ENCODE peak calls at places on chromosome 1, in four cellular contexts. One of them, this sample, is unnamed.

GRCh38 chr1:77263708-77264107 is 18.1 kb upstream of the AK5 start:
- DNase-seq in stimulated activated CD4-positive, alpha-beta T cell treated with anti-CD3 and anti-CD28 coated beads, TNF-alpha, amount 100 ng/mL, for 4 hours: no peak
- DNase-seq in posterior cingulate gyrus: no peak
- DNase-seq in SHP77: no peak
- DNase-seq in this sample: no peak

GRCh38 chr1:75615664-75616435 is 4.9 kb upstream of the SLC44A5 start:
- DNase-seq in posterior cingulate gyrus: no peak
- DNase-seq in SHP77: no peak
- DNase-seq in stimulated activated CD4-positive, alpha-beta T cell treated with anti-CD3 and anti-CD28 coated beads, TNF-alpha, amount 100 ng/mL, for 4 hours: peak; percentile 3
- DNase-seq in this sample: peak; percentile 18

GRCh38 chr1:214658785-214659184 is 55.8 kb downstream of the CENPF start:
- DNase-seq in stimulated activated CD4-positive, alpha-beta T cell treated with anti-CD3 and anti-CD28 coated beads, TNF-alpha, amount 100 ng/mL, for 4 hours: no peak
- DNase-seq in posterior cingulate gyrus: no peak
- DNase-seq in SHP77: peak; percentile 1
- DNase-seq in this sample: no peak

GRCh38 chr1:81729818-81730217 is 70.9 kb upstream of the ADGRL2 start:
- DNase-seq in stimulated activated CD4-positive, alpha-beta T cell treated with anti-CD3 and anti-CD28 coated beads, TNF-alpha, amount 100 ng/mL, for 4 hours: no peak
- DNase-seq in posterior cingulate gyrus: no peak
- DNase-seq in SHP77: no peak
- DNase-seq in this sample: no peak

GRCh38 chr1:171032822-171033702 is 57.6 kb upstream of the FMO3 start:
- DNase-seq in SHP77: no peak
- DNase-seq in stimulated activated CD4-positive, alpha-beta T cell treated with anti-CD3 and anti-CD28 coated beads, TNF-alpha, amount 100 ng/mL, for 4 hours: no peak
- DNase-seq in posterior cingulate gyrus: no peak
- DNase-seq in this sample: no peak

GRCh38 chr1:184160942-184161698 is 109.6 kb downstream of the TSEN15 start:
- DNase-seq in stimulated activated CD4-positive, alpha-beta T cell treated with anti-CD3 and anti-CD28 coated beads, TNF-alpha, amount 100 ng/mL, for 4 hours: no peak
- DNase-seq in posterior cingulate gyrus: no peak
- DNase-seq in SHP77: no peak
- DNase-seq in this sample: no peak

GRCh38 chr1:95384570-95384969 is 150.6 kb downstream of the RWDD3 start:
- DNase-seq in SHP77: no peak
- DNase-seq in posterior cingulate gyrus: no peak
- DNase-seq in stimulated activated CD4-positive, alpha-beta T cell treated with anti-CD3 and anti-CD28 coated beads, TNF-alpha, amount 100 ng/mL, for 4 hours: no peak
- DNase-seq in this sample: no peak

GRCh38 chr1:112237983-112238515 is 158.0 kb upstream of the CTTNBP2NL start:
- DNase-seq in SHP77: no peak
- DNase-seq in stimulated activated CD4-positive, alpha-beta T cell treated with anti-CD3 and anti-CD28 coated beads, TNF-alpha, amount 100 ng/mL, for 4 hours: no peak
- DNase-seq in posterior cingulate gyrus: no peak
- DNase-seq in this sample: no peak

GRCh38 chr1:6199298-6200187 is at the start of gene RPL22:
- DNase-seq in posterior cingulate gyrus: peak; percentile 98
- DNase-seq in stimulated activated CD4-positive, alpha-beta T cell treated with anti-CD3 and anti-CD28 coated beads, TNF-alpha, amount 100 ng/mL, for 4 hours: peak; percentile 93
- DNase-seq in SHP77: peak; percentile 99
- DNase-seq in this sample: peak; percentile 91

GRCh38 chr1:55064071-55064581 is 24.8 kb downstream of the PCSK9 start:
- DNase-seq in posterior cingulate gyrus: no peak
- DNase-seq in SHP77: no peak
- DNase-seq in stimulated activated CD4-positive, alpha-beta T cell treated with anti-CD3 and anti-CD28 coated beads, TNF-alpha, amount 100 ng/mL, for 4 hours: no peak
- DNase-seq in this sample: peak; percentile 32

GRCh38 chr1:3598051-3598471 is 13.2 kb downstream of the MEGF6 start:
- DNase-seq in stimulated activated CD4-positive, alpha-beta T cell treated with anti-CD3 and anti-CD28 coated beads, TNF-alpha, amount 100 ng/mL, for 4 hours: no peak
- DNase-seq in SHP77: no peak
- DNase-seq in posterior cingulate gyrus: no peak
- DNase-seq in this sample: no peak

GRCh38 chr1:9890224-9890731 is 19.8 kb downstream of the CTNNBIP1 start:
- DNase-seq in SHP77: no peak
- DNase-seq in posterior cingulate gyrus: no peak
- DNase-seq in stimulated activated CD4-positive, alpha-beta T cell treated with anti-CD3 and anti-CD28 coated beads, TNF-alpha, amount 100 ng/mL, for 4 hours: no peak
- DNase-seq in this sample: no peak

GRCh38 chr1:115364044-115364775 is 26.2 kb upstream of the NGF start:
- DNase-seq in posterior cingulate gyrus: no peak
- DNase-seq in stimulated activated CD4-positive, alpha-beta T cell treated with anti-CD3 and anti-CD28 coated beads, TNF-alpha, amount 100 ng/mL, for 4 hours: no peak
- DNase-seq in SHP77: no peak
- DNase-seq in this sample: no peak

GRCh38 chr1:2255420-2256369 is 27.6 kb downstream of the SKI start:
- DNase-seq in posterior cingulate gyrus: no peak
- DNase-seq in stimulated activated CD4-positive, alpha-beta T cell treated with anti-CD3 and anti-CD28 coated beads, TNF-alpha, amount 100 ng/mL, for 4 hours: no peak
- DNase-seq in SHP77: peak; percentile 56
- DNase-seq in this sample: no peak

GRCh38 chr1:71081697-71082080 is 854 bp upstream of the ZRANB2 start:
- DNase-seq in posterior cingulate gyrus: no peak
- DNase-seq in stimulated activated CD4-positive, alpha-beta T cell treated with anti-CD3 and anti-CD28 coated beads, TNF-alpha, amount 100 ng/mL, for 4 hours: no peak
- DNase-seq in SHP77: no peak
- DNase-seq in this sample: no peak

GRCh38 chr1:158098256-158098655 is 82.4 kb upstream of the CD1D start:
- DNase-seq in posterior cingulate gyrus: no peak
- DNase-seq in stimulated activated CD4-positive, alpha-beta T cell treated with anti-CD3 and anti-CD28 coated beads, TNF-alpha, amount 100 ng/mL, for 4 hours: no peak
- DNase-seq in SHP77: no peak
- DNase-seq in this sample: no peak

GRCh38 chr1:43904660-43905551 is 28.7 kb upstream of the ARTN start:
- DNase-seq in posterior cingulate gyrus: no peak
- DNase-seq in stimulated activated CD4-positive, alpha-beta T cell treated with anti-CD3 and anti-CD28 coated beads, TNF-alpha, amount 100 ng/mL, for 4 hours: no peak
- DNase-seq in SHP77: no peak
- DNase-seq in this sample: no peak

GRCh38 chr1:19814681-19815503 is at the start of gene RNF186:
- DNase-seq in stimulated activated CD4-positive, alpha-beta T cell treated with anti-CD3 and anti-CD28 coated beads, TNF-alpha, amount 100 ng/mL, for 4 hours: no peak
- DNase-seq in SHP77: peak; percentile 57
- DNase-seq in posterior cingulate gyrus: no peak
- DNase-seq in this sample: no peak

GRCh38 chr1:243312962-243313634 is 57.3 kb downstream of the SDCCAG8 start:
- DNase-seq in posterior cingulate gyrus: no peak
- DNase-seq in stimulated activated CD4-positive, alpha-beta T cell treated with anti-CD3 and anti-CD28 coated beads, TNF-alpha, amount 100 ng/mL, for 4 hours: no peak
- DNase-seq in SHP77: no peak
- DNase-seq in this sample: no peak

GRCh38 chr1:70961374-70961773 is 86.2 kb downstream of the PTGER3 start:
- DNase-seq in posterior cingulate gyrus: no peak
- DNase-seq in SHP77: no peak
- DNase-seq in stimulated activated CD4-positive, alpha-beta T cell treated with anti-CD3 and anti-CD28 coated beads, TNF-alpha, amount 100 ng/mL, for 4 hours: no peak
- DNase-seq in this sample: no peak

GRCh38 chr1:183806086-183806485 is 1.2 kb downstream of the RGL1 start:
- DNase-seq in SHP77: no peak
- DNase-seq in posterior cingulate gyrus: no peak
- DNase-seq in stimulated activated CD4-positive, alpha-beta T cell treated with anti-CD3 and anti-CD28 coated beads, TNF-alpha, amount 100 ng/mL, for 4 hours: no peak
- DNase-seq in this sample: no peak

GRCh38 chr1:156282143-156282478 is 514 bp downstream of the SMG5 start:
- DNase-seq in posterior cingulate gyrus: no peak
- DNase-seq in SHP77: no peak
- DNase-seq in stimulated activated CD4-positive, alpha-beta T cell treated with anti-CD3 and anti-CD28 coated beads, TNF-alpha, amount 100 ng/mL, for 4 hours: no peak
- DNase-seq in this sample: no peak

GRCh38 chr1:8382051-8382505 is 64.2 kb downstream of the SLC45A1 start:
- DNase-seq in SHP77: no peak
- DNase-seq in posterior cingulate gyrus: peak; percentile 57
- DNase-seq in stimulated activated CD4-positive, alpha-beta T cell treated with anti-CD3 and anti-CD28 coated beads, TNF-alpha, amount 100 ng/mL, for 4 hours: no peak
- DNase-seq in this sample: peak; percentile 29

GRCh38 chr1:28594661-28595411 is 2.8 kb downstream of the RAB42 start:
- DNase-seq in SHP77: no peak
- DNase-seq in posterior cingulate gyrus: no peak
- DNase-seq in stimulated activated CD4-positive, alpha-beta T cell treated with anti-CD3 and anti-CD28 coated beads, TNF-alpha, amount 100 ng/mL, for 4 hours: no peak
- DNase-seq in this sample: no peak

GRCh38 chr1:92411511-92411910 is 75.2 kb downstream of the GFI1 start:
- DNase-seq in posterior cingulate gyrus: no peak
- DNase-seq in stimulated activated CD4-positive, alpha-beta T cell treated with anti-CD3 and anti-CD28 coated beads, TNF-alpha, amount 100 ng/mL, for 4 hours: no peak
- DNase-seq in SHP77: peak; percentile 16
- DNase-seq in this sample: no peak

GRCh38 chr1:181184621-181185020 is 96.1 kb downstream of the IER5 start:
- DNase-seq in posterior cingulate gyrus: no peak
- DNase-seq in stimulated activated CD4-positive, alpha-beta T cell treated with anti-CD3 and anti-CD28 coated beads, TNF-alpha, amount 100 ng/mL, for 4 hours: no peak
- DNase-seq in SHP77: no peak
- DNase-seq in this sample: no peak

GRCh38 chr1:98737835-98738234 is 76.3 kb downstream of the SNX7 start:
- DNase-seq in stimulated activated CD4-positive, alpha-beta T cell treated with anti-CD3 and anti-CD28 coated beads, TNF-alpha, amount 100 ng/mL, for 4 hours: no peak
- DNase-seq in SHP77: no peak
- DNase-seq in posterior cingulate gyrus: no peak
- DNase-seq in this sample: no peak

GRCh38 chr1:220298470-220298869 is 26.2 kb upstream of the RAB3GAP2 start:
- DNase-seq in posterior cingulate gyrus: no peak
- DNase-seq in stimulated activated CD4-positive, alpha-beta T cell treated with anti-CD3 and anti-CD28 coated beads, TNF-alpha, amount 100 ng/mL, for 4 hours: no peak
- DNase-seq in SHP77: no peak
- DNase-seq in this sample: no peak

GRCh38 chr1:66733348-66734017 is 18.8 kb upstream of the DYNLT5 start:
- DNase-seq in SHP77: no peak
- DNase-seq in posterior cingulate gyrus: no peak
- DNase-seq in stimulated activated CD4-positive, alpha-beta T cell treated with anti-CD3 and anti-CD28 coated beads, TNF-alpha, amount 100 ng/mL, for 4 hours: no peak
- DNase-seq in this sample: no peak

GRCh38 chr1:82625562-82625961 is 824.8 kb downstream of the ADGRL2 start:
- DNase-seq in SHP77: no peak
- DNase-seq in posterior cingulate gyrus: no peak
- DNase-seq in stimulated activated CD4-positive, alpha-beta T cell treated with anti-CD3 and anti-CD28 coated beads, TNF-alpha, amount 100 ng/mL, for 4 hours: no peak
- DNase-seq in this sample: no peak

GRCh38 chr1:156725683-156726280 is 2.5 kb upstream of the METTL25B start:
- DNase-seq in stimulated activated CD4-positive, alpha-beta T cell treated with anti-CD3 and anti-CD28 coated beads, TNF-alpha, amount 100 ng/mL, for 4 hours: peak; percentile 61
- DNase-seq in SHP77: peak; percentile 94
- DNase-seq in posterior cingulate gyrus: peak; percentile 81
- DNase-seq in this sample: peak; percentile 83

GRCh38 chr1:228337031-228337564 is 69.5 kb downstream of the TRIM11 start:
- DNase-seq in posterior cingulate gyrus: peak; percentile 4
- DNase-seq in stimulated activated CD4-positive, alpha-beta T cell treated with anti-CD3 and anti-CD28 coated beads, TNF-alpha, amount 100 ng/mL, for 4 hours: no peak
- DNase-seq in SHP77: no peak
- DNase-seq in this sample: no peak